ENCODE peak calls at places on chromosome 6, in nine cellular contexts. One of them, this sample, is unnamed.

GRCh38 chr6:8556370-8557018 is 121.1 kb upstream of the SLC35B3 start:
- DNase-seq in adipocyte: peak; percentile 79
- DNase-seq in Caco-2: no peak
- DNase-seq in CD8-positive, alpha-beta T cell: no peak
- DNase-seq in fibroblast of pulmonary artery: peak; percentile 19
- DNase-seq in Peyer's patch: no peak
- DNase-seq in IMR-90: peak; percentile 2
- DNase-seq in MM.1S: no peak
- DNase-seq in fibroblast of mammary gland: peak; percentile 78
- DNase-seq in this sample: peak; percentile 39

GRCh38 chr6:112289039-112289566 is 34.7 kb upstream of the LAMA4 start:
- DNase-seq in Caco-2: no peak
- DNase-seq in fibroblast of mammary gland: peak; percentile 94
- DNase-seq in MM.1S: no peak
- DNase-seq in Peyer's patch: peak; percentile 50
- DNase-seq in adipocyte: peak; percentile 92
- DNase-seq in fibroblast of pulmonary artery: peak; percentile 87
- DNase-seq in IMR-90: peak; percentile 96
- DNase-seq in CD8-positive, alpha-beta T cell: no peak
- DNase-seq in this sample: peak; percentile 83

GRCh38 chr6:127893541-127893940 is 7.3 kb downstream of the THEMIS start:
- DNase-seq in Peyer's patch: no peak
- DNase-seq in IMR-90: no peak
- DNase-seq in fibroblast of pulmonary artery: no peak
- DNase-seq in Caco-2: no peak
- DNase-seq in adipocyte: no peak
- DNase-seq in CD8-positive, alpha-beta T cell: no peak
- DNase-seq in fibroblast of mammary gland: no peak
- DNase-seq in MM.1S: no peak
- DNase-seq in this sample: no peak

GRCh38 chr6:91476000-91476399 is 889.1 kb upstream of the MAP3K7 start:
- DNase-seq in fibroblast of mammary gland: peak; percentile 2
- DNase-seq in fibroblast of pulmonary artery: peak; percentile 22
- DNase-seq in adipocyte: peak; percentile 62
- DNase-seq in IMR-90: peak; percentile 78
- DNase-seq in Caco-2: no peak
- DNase-seq in Peyer's patch: peak; percentile 47
- DNase-seq in MM.1S: peak; percentile 33
- DNase-seq in CD8-positive, alpha-beta T cell: no peak
- DNase-seq in this sample: peak; percentile 76

GRCh38 chr6:31418251-31418650 is 14.9 kb downstream of the MICA start:
- DNase-seq in Peyer's patch: no peak
- DNase-seq in fibroblast of mammary gland: peak; percentile 17
- DNase-seq in CD8-positive, alpha-beta T cell: no peak
- DNase-seq in Caco-2: no peak
- DNase-seq in MM.1S: no peak
- DNase-seq in adipocyte: no peak
- DNase-seq in fibroblast of pulmonary artery: no peak
- DNase-seq in IMR-90: no peak
- DNase-seq in this sample: no peak

GRCh38 chr6:81863123-81863522 is 110.6 kb upstream of the TENT5A start:
- DNase-seq in MM.1S: no peak
- DNase-seq in adipocyte: no peak
- DNase-seq in CD8-positive, alpha-beta T cell: no peak
- DNase-seq in Caco-2: no peak
- DNase-seq in fibroblast of pulmonary artery: no peak
- DNase-seq in Peyer's patch: no peak
- DNase-seq in fibroblast of mammary gland: no peak
- DNase-seq in IMR-90: no peak
- DNase-seq in this sample: no peak

GRCh38 chr6:56595490-56596122 is 47.1 kb downstream of the DST start:
- DNase-seq in Peyer's patch: peak; percentile 64
- DNase-seq in fibroblast of pulmonary artery: peak; percentile 46
- DNase-seq in MM.1S: peak; percentile 72
- DNase-seq in fibroblast of mammary gland: peak; percentile 63
- DNase-seq in IMR-90: peak; percentile 30
- DNase-seq in Caco-2: no peak
- DNase-seq in adipocyte: peak; percentile 74
- DNase-seq in CD8-positive, alpha-beta T cell: no peak
- DNase-seq in this sample: no peak

GRCh38 chr6:33761922-33762629 is 15.4 kb upstream of the IP6K3 start:
- DNase-seq in fibroblast of pulmonary artery: peak; percentile 54
- DNase-seq in Caco-2: peak; percentile 92
- DNase-seq in fibroblast of mammary gland: peak; percentile 41
- DNase-seq in MM.1S: peak; percentile 36
- DNase-seq in adipocyte: peak; percentile 57
- DNase-seq in IMR-90: peak; percentile 32
- DNase-seq in Peyer's patch: peak; percentile 77
- DNase-seq in CD8-positive, alpha-beta T cell: no peak
- DNase-seq in this sample: peak; percentile 23

GRCh38 chr6:143251288-143251687 is 190.6 kb downstream of the AIG1 start:
- DNase-seq in adipocyte: no peak
- DNase-seq in fibroblast of pulmonary artery: no peak
- DNase-seq in MM.1S: no peak
- DNase-seq in CD8-positive, alpha-beta T cell: no peak
- DNase-seq in fibroblast of mammary gland: no peak
- DNase-seq in Peyer's patch: no peak
- DNase-seq in IMR-90: no peak
- DNase-seq in Caco-2: peak; percentile 43
- DNase-seq in this sample: no peak

GRCh38 chr6:113998811-113999210 is 27.9 kb upstream of the HDAC2 start:
- DNase-seq in CD8-positive, alpha-beta T cell: no peak
- DNase-seq in fibroblast of mammary gland: no peak
- DNase-seq in IMR-90: no peak
- DNase-seq in Caco-2: no peak
- DNase-seq in adipocyte: no peak
- DNase-seq in Peyer's patch: no peak
- DNase-seq in MM.1S: no peak
- DNase-seq in fibroblast of pulmonary artery: no peak
- DNase-seq in this sample: no peak

GRCh38 chr6:83901624-83902023 is 42.1 kb downstream of the CYB5R4 start:
- DNase-seq in Peyer's patch: no peak
- DNase-seq in fibroblast of mammary gland: no peak
- DNase-seq in adipocyte: no peak
- DNase-seq in MM.1S: no peak
- DNase-seq in fibroblast of pulmonary artery: no peak
- DNase-seq in IMR-90: no peak
- DNase-seq in CD8-positive, alpha-beta T cell: no peak
- DNase-seq in Caco-2: no peak
- DNase-seq in this sample: no peak

GRCh38 chr6:25070547-25071366 is 135.0 kb upstream of the RIPOR2 start:
- DNase-seq in CD8-positive, alpha-beta T cell: peak; percentile 62
- DNase-seq in adipocyte: peak; percentile 91
- DNase-seq in IMR-90: peak; percentile 81
- DNase-seq in fibroblast of pulmonary artery: peak; percentile 92
- DNase-seq in Caco-2: peak; percentile 69
- DNase-seq in Peyer's patch: peak; percentile 95
- DNase-seq in fibroblast of mammary gland: peak; percentile 85
- DNase-seq in MM.1S: peak; percentile 79
- DNase-seq in this sample: peak; percentile 30
- H3K4me3 ChIP-seq in CD8-positive, alpha-beta T cell: no peak overlapping the region
- H3K4me3 ChIP-seq in adipocyte: no peak overlapping the region
- H3K4me3 ChIP-seq in IMR-90: no peak overlapping the region
- H3K4me3 ChIP-seq in fibroblast of pulmonary artery: no peak overlapping the region
- H3K4me3 ChIP-seq in Caco-2: no peak overlapping the region
- H3K4me3 ChIP-seq in Peyer's patch: no peak overlapping the region
- H3K4me3 ChIP-seq in fibroblast of mammary gland: no peak overlapping the region
- H3K4me3 ChIP-seq in MM.1S: peak overlapping the region; percentile 40
- H3K4me3 ChIP-seq in this sample: no peak overlapping the region

GRCh38 chr6:1311400-1312192 is at the start of gene FOXQ1:
- DNase-seq in fibroblast of mammary gland: no peak
- DNase-seq in Peyer's patch: peak; percentile 57
- DNase-seq in adipocyte: peak; percentile 62
- DNase-seq in IMR-90: peak; percentile 40
- DNase-seq in fibroblast of pulmonary artery: no peak
- DNase-seq in CD8-positive, alpha-beta T cell: no peak
- DNase-seq in Caco-2: peak; percentile 96
- DNase-seq in MM.1S: peak; percentile 59
- DNase-seq in this sample: peak; percentile 51
- H3K4me3 ChIP-seq in fibroblast of mammary gland: peak within 1 kb of the TSS; percentile 9
- H3K4me3 ChIP-seq in Peyer's patch: peak within 1 kb of the TSS; percentile 12
- H3K4me3 ChIP-seq in adipocyte: peak within 1 kb of the TSS; percentile 81
- H3K4me3 ChIP-seq in IMR-90: peak within 1 kb of the TSS; percentile 37
- H3K4me3 ChIP-seq in fibroblast of pulmonary artery: peak within 1 kb of the TSS; percentile 37
- H3K4me3 ChIP-seq in CD8-positive, alpha-beta T cell: no peak within 1 kb of the TSS
- H3K4me3 ChIP-seq in Caco-2: peak within 1 kb of the TSS; percentile 94
- H3K4me3 ChIP-seq in MM.1S: peak within 1 kb of the TSS; percentile 65
- H3K4me3 ChIP-seq in this sample: peak within 1 kb of the TSS; percentile 44

DNA sequence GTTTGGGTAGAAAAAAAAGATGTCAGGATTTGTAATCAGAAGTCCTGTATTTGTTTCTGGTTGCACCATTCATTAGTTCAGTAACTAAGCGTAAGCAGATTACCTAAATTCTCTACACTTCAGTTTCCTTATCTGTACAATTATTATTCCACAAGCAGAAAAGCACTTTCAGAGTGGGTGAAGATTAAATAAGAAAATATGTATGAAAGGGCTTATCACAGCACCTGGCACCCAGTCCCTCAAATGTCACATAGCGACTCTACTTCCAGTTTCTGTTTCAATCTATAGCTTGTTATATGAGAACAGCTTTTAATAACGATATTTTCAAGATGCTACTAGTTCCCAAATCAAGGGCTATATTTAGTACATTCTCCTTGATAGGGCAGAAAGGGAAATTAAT is 31.4 kb downstream of the RGS17 start:
- DNase-seq in IMR-90: no peak
- DNase-seq in Caco-2: no peak
- DNase-seq in Peyer's patch: no peak
- DNase-seq in MM.1S: peak; percentile 55
- DNase-seq in fibroblast of pulmonary artery: peak; percentile 52
- DNase-seq in CD8-positive, alpha-beta T cell: no peak
- DNase-seq in fibroblast of mammary gland: no peak
- DNase-seq in adipocyte: no peak
- DNase-seq in this sample: no peak
- H3K4me3 ChIP-seq in IMR-90: no peak overlapping the region
- H3K4me3 ChIP-seq in Caco-2: no peak overlapping the region
- H3K4me3 ChIP-seq in Peyer's patch: no peak overlapping the region
- H3K4me3 ChIP-seq in MM.1S: peak overlapping the region; percentile 41
- H3K4me3 ChIP-seq in fibroblast of pulmonary artery: no peak overlapping the region
- H3K4me3 ChIP-seq in CD8-positive, alpha-beta T cell: no peak overlapping the region
- H3K4me3 ChIP-seq in fibroblast of mammary gland: no peak overlapping the region
- H3K4me3 ChIP-seq in adipocyte: no peak overlapping the region
- H3K4me3 ChIP-seq in this sample: no peak overlapping the region

GRCh38 chr6:44076016-44076365 is 51.3 kb downstream of the MRPL14 start:
- DNase-seq in CD8-positive, alpha-beta T cell: no peak
- DNase-seq in IMR-90: no peak
- DNase-seq in fibroblast of pulmonary artery: no peak
- DNase-seq in Caco-2: no peak
- DNase-seq in MM.1S: no peak
- DNase-seq in fibroblast of mammary gland: no peak
- DNase-seq in Peyer's patch: no peak
- DNase-seq in adipocyte: no peak
- DNase-seq in this sample: no peak

GRCh38 chr6:44075137-44076015 is 51.9 kb downstream of the MRPL14 start:
- DNase-seq in Caco-2: no peak
- DNase-seq in fibroblast of pulmonary artery: no peak
- DNase-seq in adipocyte: no peak
- DNase-seq in MM.1S: no peak
- DNase-seq in CD8-positive, alpha-beta T cell: no peak
- DNase-seq in fibroblast of mammary gland: no peak
- DNase-seq in IMR-90: no peak
- DNase-seq in Peyer's patch: no peak
- DNase-seq in this sample: peak; percentile 79

GRCh38 chr6:44072959-44073611 is 54.2 kb downstream of the MRPL14 start:
- DNase-seq in Peyer's patch: peak; percentile 82
- DNase-seq in Caco-2: peak; percentile 83
- DNase-seq in fibroblast of pulmonary artery: peak; percentile 84
- DNase-seq in CD8-positive, alpha-beta T cell: peak; percentile 46
- DNase-seq in adipocyte: peak; percentile 97
- DNase-seq in IMR-90: peak; percentile 88
- DNase-seq in MM.1S: peak; percentile 84
- DNase-seq in fibroblast of mammary gland: peak; percentile 69
- DNase-seq in this sample: peak; percentile 98

GRCh38 chr6:44073612-44074382 is 53.5 kb downstream of the MRPL14 start:
- DNase-seq in fibroblast of mammary gland: peak; percentile 57
- DNase-seq in fibroblast of pulmonary artery: peak; percentile 14
- DNase-seq in adipocyte: no peak
- DNase-seq in IMR-90: no peak
- DNase-seq in CD8-positive, alpha-beta T cell: no peak
- DNase-seq in MM.1S: peak; percentile 20
- DNase-seq in Peyer's patch: no peak
- DNase-seq in Caco-2: peak; percentile 50
- DNase-seq in this sample: no peak

GRCh38 chr6:44074383-44075136 is 52.7 kb downstream of the MRPL14 start:
- DNase-seq in Caco-2: peak; percentile 65
- DNase-seq in Peyer's patch: peak; percentile 86
- DNase-seq in fibroblast of pulmonary artery: peak; percentile 84
- DNase-seq in adipocyte: peak; percentile 94
- DNase-seq in CD8-positive, alpha-beta T cell: peak; percentile 27
- DNase-seq in fibroblast of mammary gland: peak; percentile 85
- DNase-seq in IMR-90: peak; percentile 87
- DNase-seq in MM.1S: peak; percentile 83
- DNase-seq in this sample: peak; percentile 94
- H3K4me3 ChIP-seq in Caco-2: no peak overlapping the region
- H3K4me3 ChIP-seq in Peyer's patch: no peak overlapping the region
- H3K4me3 ChIP-seq in fibroblast of pulmonary artery: no peak overlapping the region
- H3K4me3 ChIP-seq in adipocyte: no peak overlapping the region
- H3K4me3 ChIP-seq in CD8-positive, alpha-beta T cell: peak overlapping the region; percentile 44
- H3K4me3 ChIP-seq in fibroblast of mammary gland: no peak overlapping the region
- H3K4me3 ChIP-seq in IMR-90: no peak overlapping the region
- H3K4me3 ChIP-seq in MM.1S: peak overlapping the region; percentile 49
- H3K4me3 ChIP-seq in this sample: no peak overlapping the region

This sample was measured in MG63.